ENCODE peak calls at places on chromosomes 4 and X, in seven cellular contexts. T is Caco-2; R is endothelial cell; O is AG04450; V is CD4-positive, alpha-beta T cell; W is lower lobe of right lung; Q is SK-N-SH. X is an unnamed sample.

GRCh38 chrX:152632445-152633097 is 5.1 kb upstream of the GABRQ start:
- DNase-seq in T (no peak), R (peak), O (peak), V (no peak), W (no peak), Q (peak), X (no peak)

GRCh38 chrX:116230136-116230886 is 59.8 kb downstream of the AGTR2 start:
- DNase-seq in T (no peak), R (no peak), O (no peak), V (no peak), W (no peak), Q (no peak), X (no peak)

GRCh38 chrX:41003501-41004286 is 81.6 kb upstream of the USP9X start:
- DNase-seq in T (peak), R (no peak), O (no peak), V (no peak), W (no peak), Q (no peak), X (no peak)

GRCh38 chrX:47215291-47215900 is 3.1 kb upstream of the CDK16 start:
- DNase-seq in T (no peak), R (no peak), O (no peak), V (no peak), W (no peak), Q (no peak), X (no peak)

GRCh38 chr4:43853565-43854345 is 594.9 kb downstream of the KCTD8 start:
- DNase-seq in T (no peak), R (no peak), O (no peak), V (no peak), W (no peak), Q (no peak), X (no peak)

GRCh38 chr4:121717680-121718237 is 21.0 kb upstream of the ANXA5 start:
- DNase-seq in T (no peak), R (no peak), O (no peak), V (no peak), W (no peak), Q (no peak), X (no peak)

GRCh38 chr4:179095585-179096228 is 1653.5 kb upstream of the AGA start:
- DNase-seq in T (no peak), R (peak), O (peak), V (no peak), W (no peak), Q (no peak), X (no peak)

GRCh38 chrX:28349888-28350287 is 237.4 kb upstream of the IL1RAPL1 start:
- DNase-seq in T (no peak), R (no peak), O (no peak), V (no peak), W (no peak), Q (no peak), X (no peak)

GRCh38 chr4:79915276-79915675 is 157.8 kb downstream of the ANTXR2 start:
- DNase-seq in T (no peak), R (no peak), O (no peak), V (no peak), W (no peak), Q (no peak), X (no peak)

GRCh38 chr4:58688603-58689002 is 1578.4 kb upstream of the IGFBP7 start:
- DNase-seq in T (no peak), R (no peak), O (no peak), V (no peak), W (no peak), Q (no peak), X (no peak)

GRCh38 chr4:145819246-145820181 is 119.1 kb downstream of the ZNF827 start:
- DNase-seq in T (no peak), R (no peak), O (no peak), V (no peak), W (no peak), Q (no peak), X (no peak)

GRCh38 chr4:159298502-159298901 is 195.6 kb downstream of the RAPGEF2 start:
- DNase-seq in T (no peak), R (no peak), O (no peak), V (no peak), W (no peak), Q (no peak), X (no peak)

GRCh38 chrX:134624046-134624430 is 34.2 kb downstream of the PLAC1 start:
- DNase-seq in T (no peak), R (no peak), O (no peak), V (no peak), W (no peak), Q (no peak), X (no peak)

GRCh38 chr4:10664408-10664807 is 20.2 kb downstream of the CLNK start:
- DNase-seq in T (no peak), R (no peak), O (peak), V (no peak), W (no peak), Q (no peak), X (no peak)

GRCh38 chr4:138949866-138950265 is 65.7 kb upstream of the NOCT start:
- DNase-seq in T (no peak), R (no peak), O (no peak), V (no peak), W (no peak), Q (no peak), X (no peak)

GRCh38 chr4:7367894-7368293 is 66.8 kb downstream of the PSAPL1 start:
- DNase-seq in T (no peak), R (no peak), O (no peak), V (no peak), W (no peak), Q (no peak), X (no peak)

GRCh38 chrX:8820910-8821527 is 19.8 kb upstream of the FAM9A start:
- DNase-seq in T (no peak), R (peak), O (no peak), V (no peak), W (no peak), Q (no peak), X (no peak)

GRCh38 chrX:18424482-18425198 is 768 bp upstream of the CDKL5 start:
- DNase-seq in T (peak), R (peak), O (peak), V (peak), W (peak), Q (peak), X (peak)

GRCh38 chrX:150184487-150184886 is 178.6 kb upstream of the MAMLD1 start:
- DNase-seq in T (no peak), R (no peak), O (no peak), V (no peak), W (no peak), Q (no peak), X (no peak)

GRCh38 chr4:112119358-112119783 is 25.9 kb upstream of the FAM241A start:
- DNase-seq in T (no peak), R (no peak), O (no peak), V (no peak), W (no peak), Q (no peak), X (peak)

GRCh38 chrX:134764202-134764785 is 106.0 kb upstream of the PLAC1 start:
- DNase-seq in T (peak), R (no peak), O (no peak), V (no peak), W (no peak), Q (peak), X (peak)

GRCh38 chrX:3527811-3528210 is 181.4 kb upstream of the MXRA5 start:
- DNase-seq in T (no peak), R (no peak), O (no peak), V (no peak), W (no peak), Q (no peak), X (no peak)

GRCh38 chrX:129649268-129650182 is 5.2 kb downstream of the APLN start:
- DNase-seq in T (no peak), R (no peak), O (no peak), V (no peak), W (no peak), Q (peak), X (no peak)

GRCh38 chr4:8494218-8494617 is 53.6 kb downstream of the TRMT44 start:
- DNase-seq in T (no peak), R (no peak), O (no peak), V (no peak), W (no peak), Q (no peak), X (no peak)

GRCh38 chr4:10158355-10158942 is 41.9 kb upstream of the WDR1 start:
- DNase-seq in T (no peak), R (no peak), O (peak), V (no peak), W (no peak), Q (no peak), X (no peak)

GRCh38 chr4:159283697-159284492 is 181.0 kb downstream of the RAPGEF2 start:
- DNase-seq in T (no peak), R (no peak), O (peak), V (no peak), W (no peak), Q (no peak), X (no peak)

GRCh38 chr4:6935961-6936360 is 26.3 kb downstream of the TBC1D14 start:
- DNase-seq in T (no peak), R (no peak), O (no peak), V (no peak), W (no peak), Q (no peak), X (no peak)

GRCh38 chr4:78809928-78810835 is 34.0 kb downstream of the BMP2K start:
- DNase-seq in T (no peak), R (no peak), O (no peak), V (no peak), W (no peak), Q (no peak), X (no peak)

GRCh38 chrX:84415155-84415554 is 87.1 kb downstream of the HDX start:
- DNase-seq in T (no peak), R (no peak), O (no peak), V (no peak), W (no peak), Q (no peak), X (no peak)

GRCh38 chrX:40552768-40553167 is 28.0 kb upstream of the ATP6AP2 start:
- DNase-seq in T (no peak), R (no peak), O (no peak), V (no peak), W (no peak), Q (no peak), X (no peak)

GRCh38 chr4:10095296-10095991 is 21.2 kb downstream of the WDR1 start:
- DNase-seq in T (no peak), R (no peak), O (no peak), V (no peak), W (no peak), Q (no peak), X (peak)

GRCh38 chr4:120749445-120750151 is 172.9 kb downstream of the PRDM5 start:
- DNase-seq in T (no peak), R (no peak), O (no peak), V (no peak), W (no peak), Q (no peak), X (peak)

GRCh38 chrX:23317799-23318724 is 16.6 kb upstream of the PTCHD1 start:
- DNase-seq in T (no peak), R (peak), O (no peak), V (no peak), W (no peak), Q (peak), X (peak)
- TF ChIP-seq CTCF in T (peak), R (peak), O (peak), V (peak), W (peak), Q (peak), X (peak)

GRCh38 chr4:72302981-72303704 is 265.9 kb downstream of the ADAMTS3 start:
- DNase-seq in T (peak), R (peak), O (peak), V (peak), W (no peak), Q (peak), X (peak)
- TF ChIP-seq CTCF in T (peak), R (peak), O (peak), V (peak), W (peak), Q (peak), X (peak)

DNA sequence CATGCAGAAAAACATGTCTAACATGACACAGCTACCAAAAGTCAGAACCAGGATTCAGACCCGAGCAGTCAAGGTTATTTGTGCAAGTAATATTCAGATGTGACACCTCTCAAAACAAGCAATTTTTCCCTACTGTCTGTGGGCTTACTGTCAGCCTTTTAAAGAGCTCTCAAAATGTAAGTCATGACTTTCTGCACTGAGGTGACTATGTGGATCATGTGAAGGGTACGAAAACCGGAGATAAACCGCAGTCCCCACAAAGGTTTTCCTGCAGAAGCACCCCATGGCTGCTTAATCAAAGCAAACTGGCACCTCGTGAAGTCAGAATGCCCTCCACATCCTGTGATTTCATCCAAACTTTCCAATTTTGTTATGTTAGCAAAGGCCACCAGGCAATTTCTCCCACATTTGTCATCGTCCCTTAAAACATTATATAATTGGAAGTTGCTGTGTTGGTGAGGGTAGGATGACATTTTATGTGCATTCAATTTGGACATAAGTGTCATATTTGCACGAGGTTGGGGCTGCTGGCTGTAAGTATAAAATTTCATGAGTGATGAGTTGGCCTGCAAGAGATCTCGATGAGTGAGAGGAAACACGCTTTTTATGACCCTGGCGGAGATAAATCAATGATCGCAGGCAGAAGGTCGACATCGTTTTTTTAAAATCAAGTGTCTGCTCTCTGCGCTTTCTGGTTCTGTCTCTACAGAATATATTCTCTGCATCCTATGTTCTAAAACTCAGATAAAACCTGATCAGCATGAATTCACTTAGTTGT is 161.2 kb downstream of the STK32B start:
- DNase-seq in T (no peak), R (no peak), O (no peak), V (no peak), W (no peak), Q (no peak), X (no peak)
- TF ChIP-seq CTCF in T (no peak), R (no peak), O (no peak), V (no peak), W (no peak), Q (no peak), X (no peak)

GRCh38 chr4:1604706-1605205 is 79.4 kb downstream of the FAM53A start:
- DNase-seq in T (peak), R (no peak), O (no peak), V (peak), W (peak), Q (peak), X (no peak)
- TF ChIP-seq CTCF in T (peak), R (no peak), O (no peak), V (peak), W (no peak), Q (no peak), X (no peak)

GRCh38 chr4:54542540-54543041 is 115.2 kb upstream of the KIT start:
- DNase-seq in T (no peak), R (no peak), O (no peak), V (no peak), W (no peak), Q (no peak), X (no peak)

GRCh38 chr4:54541426-54542118 is 116.2 kb upstream of the KIT start:
- DNase-seq in T (no peak), R (no peak), O (no peak), V (no peak), W (no peak), Q (no peak), X (no peak)

GRCh38 chr4:54540931-54541330 is 116.8 kb upstream of the KIT start:
- DNase-seq in T (no peak), R (no peak), O (no peak), V (no peak), W (no peak), Q (no peak), X (no peak)

GRCh38 chr4:54542119-54542438 is 115.7 kb upstream of the KIT start:
- DNase-seq in T (no peak), R (no peak), O (no peak), V (no peak), W (no peak), Q (no peak), X (no peak)

DNA sequence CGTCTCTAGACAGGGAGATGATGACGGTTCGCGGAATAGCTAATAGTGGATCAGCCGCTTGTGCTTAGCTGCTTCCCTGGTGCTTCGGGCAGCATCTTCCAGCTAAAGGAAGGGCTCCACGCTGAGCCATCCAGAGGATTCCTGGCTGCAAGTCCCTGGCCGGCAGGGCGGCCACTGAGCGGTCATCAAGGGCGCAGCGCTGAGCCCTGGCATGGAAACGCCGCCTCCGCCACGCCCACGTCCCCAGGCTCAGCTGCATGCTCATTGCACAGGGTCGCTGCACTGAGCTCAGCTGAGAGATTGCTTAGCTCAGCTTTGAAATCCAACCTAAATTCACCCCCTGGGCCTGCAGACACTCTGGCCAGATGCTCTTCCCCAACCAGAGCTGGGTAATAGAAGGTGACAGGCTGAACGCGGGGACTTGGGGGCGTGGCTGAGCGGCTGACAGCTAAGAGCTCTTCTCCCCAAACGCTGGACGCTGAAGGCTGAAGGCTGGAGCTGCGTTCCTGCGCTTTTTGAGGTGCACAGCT is 118.2 kb upstream of the KIT start:
- DNase-seq in T (peak), R (peak), O (no peak), V (no peak), W (peak), Q (peak), X (no peak)
- TF ChIP-seq CTCF in T (peak), R (no peak), O (no peak), V (no peak), W (no peak), Q (no peak), X (no peak)

DNA sequence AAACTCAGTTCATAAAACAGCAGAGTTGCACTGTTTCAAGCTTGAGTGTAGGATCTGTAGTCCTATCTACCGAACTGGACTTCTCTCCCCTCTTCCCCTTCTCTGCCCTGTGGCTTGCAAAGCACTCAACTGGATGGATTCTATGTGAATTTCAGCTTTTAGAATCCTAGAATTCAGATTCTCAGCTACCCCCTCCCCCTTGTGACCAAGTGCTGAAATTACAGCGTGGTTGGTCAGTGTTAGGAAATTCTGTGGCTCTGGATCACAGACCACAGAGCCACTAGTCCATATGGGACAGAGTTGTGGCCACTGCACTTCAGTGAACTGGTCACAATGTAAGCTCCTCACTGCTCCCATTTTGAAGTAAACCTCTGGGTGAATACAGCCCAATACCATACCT is 64.6 kb upstream of the TRPC5 start:
- DNase-seq in T (no peak), R (peak), O (no peak), V (no peak), W (no peak), Q (peak), X (peak)
- TF ChIP-seq CTCF in T (peak), R (peak), O (peak), V (no peak), W (no peak), Q (peak), X (peak)

DNA sequence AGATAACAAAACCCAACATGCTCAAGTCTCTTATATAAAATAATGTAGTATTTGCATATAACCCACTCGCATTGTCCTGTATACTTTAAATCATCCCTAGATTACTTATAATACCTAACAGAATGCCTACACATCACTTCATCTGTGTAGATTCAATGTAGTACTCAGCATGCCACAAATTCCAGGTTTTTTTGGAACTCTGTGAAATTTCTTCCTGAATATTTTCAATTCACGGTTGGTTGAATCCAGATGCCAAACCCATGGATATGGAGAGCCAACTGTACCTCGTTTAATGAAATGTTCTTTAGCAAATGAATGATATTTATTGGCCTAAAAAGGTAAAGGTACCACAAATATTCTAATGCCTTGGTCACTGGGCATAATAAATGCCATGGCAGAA is 24.8 kb downstream of the CCNI start:
- DNase-seq in T (no peak), R (no peak), O (no peak), V (no peak), W (no peak), Q (no peak), X (no peak)
- TF ChIP-seq CTCF in T (no peak), R (no peak), O (no peak), V (no peak), W (no peak), Q (no peak), X (no peak)

GRCh38 chr4:182560358-182560757 is 317.2 kb downstream of the TENM3 start:
- DNase-seq in T (no peak), R (no peak), O (no peak), V (no peak), W (no peak), Q (no peak), X (no peak)
- TF ChIP-seq CTCF in T (no peak), R (no peak), O (peak), V (no peak), W (no peak), Q (no peak), X (no peak)

X was measured in GM20000.